ENCODE peak calls at places on chromosomes 12 and 14, in seven cellular contexts. O, I, X, C, S, N and V are unnamed samples.

GRCh38 chr14:104343690-104344640 is 205.6 kb downstream of the KIF26A start:
- DNase-seq in S (no peak), N (peak), C (no peak), I (peak), X (no peak), O (no peak), V (no peak)

GRCh38 chr12:124130717-124131670 is 158.0 kb downstream of the ZNF664 start:
- DNase-seq in I (no peak), S (no peak), O (peak), X (no peak), N (no peak), C (peak), V (no peak)

GRCh38 chr14:22039938-22040780 is 366.5 kb upstream of the OR4E1 start:
- DNase-seq in X (no peak), I (no peak), C (peak), O (no peak), S (no peak), N (no peak), V (no peak)

GRCh38 chr12:28817524-28817923 is 331.6 kb upstream of the FAR2 start:
- DNase-seq in O (no peak), S (peak), N (no peak), X (no peak), C (no peak), I (no peak), V (no peak)

GRCh38 chr12:120693848-120694247 is 6.9 kb downstream of the MLEC start:
- DNase-seq in C (no peak), X (no peak), S (no peak), N (no peak), I (no peak), O (no peak), V (no peak)

GRCh38 chr14:73777420-73777819 is 63.2 kb upstream of the PNMA1 start:
- DNase-seq in S (no peak), X (no peak), C (no peak), O (no peak), I (no peak), N (no peak), V (no peak)

GRCh38 chr12:110813756-110814155 is 33.0 kb upstream of the CCDC63 start:
- DNase-seq in I (no peak), C (no peak), N (no peak), X (no peak), S (no peak), O (no peak), V (no peak)

GRCh38 chr12:53057816-53058500 is 8.1 kb downstream of the TNS2 start:
- DNase-seq in X (no peak), C (no peak), N (no peak), O (no peak), S (no peak), I (no peak), V (no peak)

GRCh38 chr12:109820921-109821381 is 12.2 kb downstream of the TRPV4 start:
- DNase-seq in N (no peak), C (no peak), S (no peak), X (no peak), O (no peak), I (no peak), V (no peak)

GRCh38 chr14:22339277-22339676 is 249.7 kb downstream of the DAD1 start:
- DNase-seq in C (no peak), O (no peak), I (no peak), X (no peak), S (no peak), N (no peak), V (no peak)

GRCh38 chr14:73295198-73295796 is 58.0 kb downstream of the PAPLN start:
- DNase-seq in N (no peak), O (no peak), I (peak), X (no peak), C (peak), S (peak), V (no peak)

GRCh38 chr12:9039397-9039977 is 50.1 kb downstream of the KLRG1 start:
- DNase-seq in N (no peak), S (peak), X (no peak), C (peak), O (no peak), I (peak), V (peak)

GRCh38 chr12:63021126-63021525 is 86.2 kb upstream of the PPM1H start:
- DNase-seq in N (no peak), C (no peak), X (no peak), S (no peak), I (no peak), O (no peak), V (no peak)

DNA sequence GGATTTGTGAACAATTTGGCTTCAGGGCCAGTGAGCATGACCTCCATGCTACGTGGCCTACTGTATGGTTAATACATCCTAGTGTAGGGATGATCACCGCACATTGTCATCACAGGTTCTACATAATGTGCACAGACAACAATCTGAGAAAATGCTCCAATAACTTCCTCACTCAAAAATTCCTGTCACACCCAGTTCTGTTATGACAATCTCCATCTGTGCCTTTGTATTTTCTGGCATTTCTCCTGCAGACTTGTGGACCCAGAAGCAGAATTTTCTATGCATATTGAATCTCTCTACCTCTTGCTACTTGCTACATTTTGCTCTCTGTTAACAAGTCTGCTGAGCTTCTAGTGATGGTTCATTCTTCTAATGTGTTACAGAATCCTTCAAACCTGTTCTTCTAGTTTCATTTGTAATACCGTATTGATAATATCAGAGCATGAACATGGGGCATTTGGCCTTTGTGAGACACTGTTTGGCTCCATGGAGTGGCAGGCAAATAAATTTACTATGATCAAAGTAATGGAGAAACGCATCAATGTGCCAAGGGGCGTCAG is 127.8 kb upstream of the PTPRQ start:
- DNase-seq in X (no peak), N (no peak), O (no peak), S (no peak), I (no peak), C (no peak), V (no peak)
- TF ChIP-seq TAF1 in X (no peak), N (no peak), O (no peak), S (no peak), I (no peak), C (no peak), V (no peak)

GRCh38 chr12:25317553-25317952 is 66.8 kb upstream of the KRAS start:
- DNase-seq in I (no peak), O (no peak), C (no peak), N (no peak), X (no peak), S (no peak), V (no peak)

GRCh38 chr12:25313591-25313990 is 62.9 kb upstream of the KRAS start:
- DNase-seq in C (no peak), I (no peak), N (no peak), S (no peak), X (no peak), O (no peak), V (no peak)

GRCh38 chr12:25311501-25311900 is 60.8 kb upstream of the KRAS start:
- DNase-seq in I (no peak), C (no peak), X (no peak), N (no peak), O (no peak), S (no peak), V (no peak)

GRCh38 chr12:25319233-25319984 is 68.7 kb upstream of the KRAS start:
- DNase-seq in S (no peak), N (no peak), O (no peak), X (no peak), I (no peak), C (no peak), V (no peak)

GRCh38 chr12:25315388-25315787 is 64.7 kb upstream of the KRAS start:
- DNase-seq in X (no peak), O (no peak), I (no peak), S (no peak), C (no peak), N (no peak), V (no peak)
- TF ChIP-seq TAF1 in X (no peak), O (no peak), I (no peak), S (no peak), C (no peak), N (no peak), V (no peak)

GRCh38 chr14:55847766-55848165 is 267.8 kb downstream of the KTN1 start:
- DNase-seq in X (no peak), C (no peak), O (no peak), N (no peak), I (no peak), S (no peak), V (no peak)
- TF ChIP-seq TAF1 in X (no peak), C (no peak), O (no peak), N (no peak), I (no peak), S (no peak), V (no peak)

GRCh38 chr14:75522224-75522764 is at the start of gene BATF:
- DNase-seq in I (no peak), N (no peak), O (no peak), S (no peak), C (no peak), X (peak), V (peak)
- TF ChIP-seq TAF1 in I (no peak), N (no peak), O (peak), S (no peak), C (no peak), X (peak), V (peak)

GRCh38 chr14:92675421-92675820 is 73.0 kb downstream of the LGMN start:
- DNase-seq in C (no peak), I (no peak), S (no peak), N (no peak), O (no peak), X (no peak), V (no peak)

GRCh38 chr14:92673601-92674000 is 74.8 kb downstream of the LGMN start:
- DNase-seq in O (no peak), S (no peak), I (no peak), X (no peak), N (no peak), C (no peak), V (no peak)

GRCh38 chr14:92668266-92668973 is 80.0 kb downstream of the LGMN start:
- DNase-seq in I (no peak), N (no peak), S (no peak), C (no peak), O (no peak), X (no peak), V (no peak)

GRCh38 chr14:92670177-92670576 is 78.2 kb downstream of the LGMN start:
- DNase-seq in N (no peak), C (no peak), I (peak), O (no peak), S (no peak), X (no peak), V (no peak)

DNA sequence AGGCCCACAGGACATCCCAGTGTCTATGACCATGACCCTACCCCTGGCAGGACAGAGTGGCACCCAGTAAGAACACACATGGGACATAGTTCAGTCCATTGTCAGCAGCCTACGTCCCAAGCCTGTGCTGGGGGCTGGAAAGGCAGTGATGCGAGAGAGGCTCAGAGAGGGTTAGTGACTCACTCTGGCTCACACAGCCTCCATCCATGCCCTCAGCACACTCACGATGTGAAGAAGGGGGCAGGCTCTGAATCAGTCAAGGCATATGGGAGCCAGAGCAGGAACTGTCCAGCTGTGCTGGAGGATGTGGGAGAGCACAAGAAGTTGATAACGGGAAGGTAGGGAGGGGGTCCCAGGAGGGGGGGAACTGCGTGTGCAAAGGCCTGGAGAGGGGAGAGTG is 77.5 kb downstream of the LGMN start:
- DNase-seq in C (no peak), I (no peak), S (no peak), N (no peak), X (no peak), O (no peak), V (no peak)
- TF ChIP-seq TAF1 in C (no peak), I (no peak), S (no peak), N (no peak), X (no peak), O (no peak), V (no peak)

GRCh38 chr12:5432011-5432400 is at the start of gene NTF3:
- DNase-seq in I (peak), N (peak), X (no peak), O (no peak), C (no peak), S (no peak), V (no peak)
- TF ChIP-seq TAF1 in I (no peak), N (peak), X (no peak), O (no peak), C (no peak), S (no peak), V (no peak)

DNA sequence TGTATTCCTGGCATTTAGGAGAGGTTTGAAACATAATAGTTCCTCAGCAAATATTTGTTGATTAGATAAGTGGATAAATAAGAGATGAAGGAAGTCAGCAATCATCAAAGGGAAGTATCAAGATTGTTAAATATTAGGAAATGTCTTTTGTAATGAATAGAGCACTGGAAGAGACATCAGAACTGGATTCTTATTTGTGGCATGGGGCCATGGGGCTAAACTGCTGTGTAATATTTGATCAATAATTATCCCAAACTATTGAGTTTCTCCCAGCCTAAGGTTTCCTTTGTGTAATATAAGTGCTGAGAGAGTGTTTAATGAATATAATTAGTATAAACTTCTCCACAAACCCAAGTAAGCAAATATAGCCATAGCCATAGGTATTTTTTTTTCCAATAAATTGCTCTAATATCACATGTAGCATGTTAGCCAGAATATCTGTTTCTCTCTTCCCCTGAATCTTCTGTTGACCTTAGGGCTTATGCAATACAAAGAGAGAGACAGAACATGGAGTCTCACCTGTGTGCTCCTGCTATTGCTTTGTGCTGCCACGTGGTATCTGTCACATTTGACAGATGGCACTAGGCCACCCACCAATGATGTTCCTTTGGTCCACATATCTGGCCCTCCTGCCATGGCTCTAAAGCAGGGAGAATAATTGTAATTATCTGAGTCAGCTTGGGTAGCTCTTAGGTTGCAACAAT is 658.7 kb downstream of the SOX5 start:
- DNase-seq in N (no peak), S (no peak), C (no peak), O (no peak), X (no peak), I (no peak), V (no peak)
- TF ChIP-seq TAF1 in N (no peak), S (no peak), C (no peak), O (no peak), X (no peak), I (no peak), V (no peak)

DNA sequence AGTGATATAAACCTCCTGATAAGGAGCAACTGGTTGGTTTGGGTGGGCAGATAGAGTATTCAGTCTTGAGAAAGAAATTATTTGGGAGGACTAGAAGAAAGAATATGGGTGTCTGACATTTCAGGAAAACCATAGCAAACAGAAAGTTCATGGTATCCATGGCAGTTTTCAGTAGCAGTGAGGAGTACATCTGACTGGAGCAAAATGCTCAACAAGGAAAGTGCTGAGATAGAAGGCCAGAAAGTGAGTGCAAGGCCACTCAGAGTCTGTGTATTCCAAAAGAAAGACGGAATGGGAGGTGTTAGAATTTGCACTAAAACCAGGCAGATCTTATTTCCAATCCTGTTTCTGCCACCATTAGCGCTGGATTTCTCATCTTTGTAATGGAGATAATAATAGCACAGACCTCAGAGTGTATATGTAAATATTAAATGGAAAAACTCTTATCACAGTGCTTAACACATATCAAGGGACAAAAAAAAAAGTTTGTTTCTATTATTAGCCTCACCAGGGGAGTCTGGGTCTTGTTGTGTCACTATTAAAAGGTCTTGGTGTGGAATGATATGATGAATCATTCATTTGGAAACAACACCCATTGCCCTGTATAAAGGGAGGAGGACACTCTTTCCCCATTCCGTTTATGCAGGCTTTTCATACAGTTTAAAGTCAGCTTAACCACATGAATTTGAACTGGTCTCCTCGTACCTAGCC is 349.8 kb downstream of the IPO8 start:
- DNase-seq in I (no peak), N (no peak), O (no peak), S (no peak), X (no peak), C (no peak), V (no peak)
- TF ChIP-seq TAF1 in I (no peak), N (no peak), O (no peak), S (no peak), X (no peak), C (no peak), V (no peak)

GRCh38 chr12:114209852-114210251 is 196.1 kb downstream of the TBX5 start:
- DNase-seq in N (no peak), X (no peak), C (no peak), O (no peak), S (no peak), I (no peak), V (no peak)
- TF ChIP-seq TAF1 in N (no peak), X (no peak), C (no peak), O (no peak), S (no peak), I (no peak), V (no peak)